ENCODE peak calls at places on chromosomes 3 and 15, in six cellular contexts. S is hepatic stellate cell, U is GDM1, M is endodermal cell, I is AG20443, F is naive B cell. V is an unnamed sample.

GRCh38 chr3:69240651-69241578 is 118.5 kb upstream of the LMOD3 start:
- DNase-seq in S (no peak), U (no peak), M (peak), I (no peak), F (no peak), V (no peak)

GRCh38 chr3:86965180-86965579 is 25.8 kb downstream of the VGLL3 start:
- DNase-seq in S (no peak), U (no peak), M (no peak), I (no peak), F (no peak), V (no peak)

GRCh38 chr3:149395107-149396089 is 17.9 kb upstream of the TM4SF1 start:
- DNase-seq in S (no peak), U (no peak), M (no peak), I (no peak), F (no peak), V (no peak)

GRCh38 chr15:60383008-60383694 is 14.6 kb downstream of the ANXA2 start:
- DNase-seq in S (no peak), U (no peak), M (peak), I (no peak), F (no peak), V (no peak)

GRCh38 chr3:14423197-14423743 is 20.9 kb downstream of the SLC6A6 start:
- DNase-seq in S (no peak), U (no peak), M (no peak), I (no peak), F (no peak), V (no peak)

GRCh38 chr3:10518506-10519150 is 13.2 kb upstream of the ATP2B2 start:
- DNase-seq in S (no peak), U (no peak), M (peak), I (peak), F (no peak), V (no peak)

GRCh38 chr3:42582474-42583070 is 805 bp upstream of the SEC22C start:
- DNase-seq in S (no peak), U (no peak), M (no peak), I (no peak), F (no peak), V (no peak)

GRCh38 chr3:150411971-150412370 is 3.9 kb downstream of the TSC22D2 start:
- DNase-seq in S (no peak), U (no peak), M (no peak), I (no peak), F (no peak), V (no peak)

GRCh38 chr15:99101501-99101900 is 3.4 kb upstream of the SYNM start:
- DNase-seq in S (no peak), U (no peak), M (no peak), I (no peak), F (no peak), V (no peak)

GRCh38 chr3:20197775-20198174 is 11.8 kb upstream of the SGO1 start:
- DNase-seq in S (no peak), U (no peak), M (no peak), I (no peak), F (no peak), V (no peak)

GRCh38 chr3:141360888-141361598 is 7.3 kb upstream of the ZBTB38 start:
- DNase-seq in S (peak), U (no peak), M (peak), I (peak), F (no peak), V (peak)

GRCh38 chr15:77838595-77838994 is 205.9 kb upstream of the LINGO1 start:
- DNase-seq in S (no peak), U (no peak), M (peak), I (no peak), F (no peak), V (no peak)

GRCh38 chr15:21260966-21261395 is 179.3 kb downstream of the POTEB3 start:
- DNase-seq in S (no peak), U (no peak), M (peak), I (no peak), F (no peak), V (no peak)

GRCh38 chr3:108017587-108017986 is 73.2 kb downstream of the CD47 start:
- DNase-seq in S (no peak), U (no peak), M (no peak), I (no peak), F (no peak), V (no peak)

GRCh38 chr3:57805674-57806073 is 49.6 kb downstream of the SLMAP start:
- DNase-seq in S (peak), U (no peak), M (peak), I (peak), F (no peak), V (peak)

GRCh38 chr15:48352474-48353072 is 21.3 kb downstream of the DUT start:
- DNase-seq in S (no peak), U (no peak), M (peak), I (peak), F (peak), V (no peak)

GRCh38 chr15:31280831-31281216 is 45.8 kb upstream of the KLF13 start:
- DNase-seq in S (no peak), U (no peak), M (no peak), I (peak), F (no peak), V (no peak)

GRCh38 chr3:94226058-94226457 is 163.2 kb downstream of the NSUN3 start:
- DNase-seq in S (peak), U (no peak), M (no peak), I (peak), F (no peak), V (no peak)

GRCh38 chr3:126654571-126655393 is at the start of gene TXNRD3:
- DNase-seq in S (peak), U (peak), M (peak), I (peak), F (peak), V (peak)

GRCh38 chr3:58584690-58585004 is 7.5 kb upstream of the FAM107A start:
- DNase-seq in S (no peak), U (no peak), M (no peak), I (no peak), F (no peak), V (no peak)

GRCh38 chr3:172647823-172648222 is 63.0 kb downstream of the NCEH1 start:
- DNase-seq in S (no peak), U (no peak), M (no peak), I (no peak), F (no peak), V (no peak)

V was measured in amniotic stem cell.